ENCODE peak calls at places on chromosomes 3 and 15, in eight cellular contexts. W is HFFc6; Q is psoas muscle; H is HFF-Myc; M is stimulated activated CD4-positive, alpha-beta T cell treated with anti-CD3 and anti-CD28 coated beads, Interleukin-2, amount 100 ng/mL, for 48 hours; X is naive thymus-derived CD8-positive, alpha-beta T cell; R is CD8-positive, alpha-beta T cell; A is stimulated activated naive CD8-positive, alpha-beta T cell treated with anti-CD3 and anti-CD28 coated beads, Interleukin-15, Interleukin-2, amounts not matched to agents 100 U/mL and 50 U/mL, for 24 hours. G is an unnamed sample.

GRCh38 chr3:36852071-36852470 is 87.7 kb upstream of the DCLK3 start:
- DNase-seq in Q (no peak), R (no peak), W (no peak), A (no peak), M (no peak), X (no peak), H (no peak), G (no peak)

GRCh38 chr15:47588968-47589367 is 128.3 kb upstream of the SEMA6D start:
- DNase-seq in R (no peak), M (no peak), Q (no peak), W (no peak), A (no peak), H (no peak), X (no peak), G (no peak)

GRCh38 chr3:9810357-9810726 is 280 bp downstream of the TTLL3 start:
- DNase-seq in M (no peak), X (no peak), H (no peak), Q (no peak), A (no peak), W (no peak), R (no peak), G (no peak)

GRCh38 chr3:44905501-44906159 is 31.2 kb downstream of the TGM4 start:
- DNase-seq in M (no peak), R (no peak), W (no peak), A (no peak), X (no peak), H (no peak), Q (no peak), G (no peak)

GRCh38 chr3:123328851-123329635 is 119.8 kb downstream of the ADCY5 start:
- DNase-seq in W (peak), M (peak), H (no peak), R (peak), Q (peak), X (peak), A (peak), G (peak)

GRCh38 chr3:5254281-5255048 is 67.0 kb downstream of the EDEM1 start:
- DNase-seq in A (no peak), M (no peak), H (no peak), X (no peak), W (no peak), Q (no peak), R (no peak), G (no peak)

GRCh38 chr3:62607287-62608029 is 234.1 kb upstream of the FEZF2 start:
- DNase-seq in Q (no peak), R (no peak), H (peak), X (no peak), A (no peak), M (no peak), W (peak), G (no peak)

GRCh38 chr15:99084965-99085364 is 19.9 kb upstream of the SYNM start:
- DNase-seq in A (no peak), X (no peak), H (no peak), W (no peak), Q (no peak), M (no peak), R (peak), G (no peak)

GRCh38 chr15:83978588-83978987 is 257.0 kb upstream of the GOLGA6L4 start:
- DNase-seq in W (no peak), H (no peak), M (no peak), R (no peak), A (no peak), Q (no peak), X (no peak), G (no peak)

GRCh38 chr15:94417464-94418293 is 186.3 kb downstream of the MCTP2 start:
- DNase-seq in M (no peak), Q (no peak), X (no peak), A (no peak), R (no peak), H (no peak), W (no peak), G (no peak)

G was measured in GM18507.